ENCODE peak calls at places on chromosomes 3 and 15, in ten cellular contexts. E is stomach, O is transverse colon, B is aorta, K is testis, Y is body of pancreas, Z is suprapubic skin, C is SJSA1, D is pancreas, T is thoracic aorta. I is an unnamed sample. For H3K4me1, the result is how much of the 10 kb centered on the place peaks cover.

GRCh38 chr3:167728176-167728575 is 6.5 kb downstream of the PDCD10 start:
- DNase-seq in K (no peak), B (no peak), C (no peak), T (no peak), Y (no peak), D (no peak), E (no peak), Z (no peak), O (no peak), I (no peak)

GRCh38 chr3:51145811-51146585 is 239.1 kb upstream of the MANF start:
- DNase-seq in O (no peak), E (no peak), D (no peak), T (no peak), B (no peak), Y (no peak), C (no peak), Z (no peak), K (no peak), I (no peak)

GRCh38 chr15:37900286-37901221 is 33.9 kb upstream of the TMCO5A start:
- DNase-seq in E (no peak), B (no peak), Z (no peak), K (no peak), Y (no peak), O (no peak), D (no peak), T (no peak), C (peak), I (no peak)

GRCh38 chr15:69813881-69814280 is 283.8 kb downstream of the TLE3 start:
- DNase-seq in Y (no peak), C (no peak), E (no peak), D (no peak), T (no peak), B (no peak), Z (no peak), O (no peak), K (no peak), I (no peak)

GRCh38 chr3:147407495-147408179 is 1.3 kb upstream of the ZIC4 start:
- DNase-seq in Y (no peak), T (no peak), K (no peak), C (peak), E (no peak), D (no peak), B (no peak), O (no peak), Z (no peak), I (no peak)

GRCh38 chr3:192122832-192123594 is 604.3 kb downstream of the FGF12 start:
- DNase-seq in O (no peak), E (no peak), Z (no peak), D (no peak), K (peak), B (no peak), Y (no peak), T (no peak), C (no peak), I (no peak)

GRCh38 chr3:50515565-50516047 is 12.2 kb upstream of the CACNA2D2 start:
- DNase-seq in Y (no peak), K (no peak), T (no peak), O (peak), C (no peak), E (no peak), D (no peak), Z (no peak), B (peak), I (no peak)

GRCh38 chr15:53833134-53833624 is 73.7 kb upstream of the WDR72 start:
- DNase-seq in D (no peak), K (no peak), T (no peak), O (no peak), C (no peak), B (no peak), E (peak), Z (no peak), Y (no peak), I (no peak)

GRCh38 chr15:43505723-43506122 is 11.7 kb upstream of the MAP1A start:
- DNase-seq in O (no peak), B (no peak), T (no peak), E (no peak), K (no peak), Y (no peak), Z (no peak), D (no peak), C (no peak), I (no peak)

GRCh38 chr3:149186726-149187125 is 34.9 kb downstream of the CP start:
- DNase-seq in K (no peak), Z (no peak), E (no peak), D (no peak), C (no peak), Y (no peak), B (no peak), O (no peak), T (no peak), I (no peak)

GRCh38 chr15:63083046-63083445 is 38.6 kb upstream of the LACTB start:
- DNase-seq in Z (no peak), Y (no peak), C (no peak), B (no peak), E (no peak), K (no peak), O (peak), D (no peak), T (no peak), I (no peak)

GRCh38 chr15:47439870-47440155 is 277.5 kb upstream of the SEMA6D start:
- DNase-seq in D (no peak), C (no peak), O (no peak), T (no peak), B (no peak), Z (no peak), Y (no peak), K (no peak), E (no peak), I (no peak)

GRCh38 chr15:56325186-56325585 is 40.0 kb upstream of the TEX9 start:
- DNase-seq in E (no peak), D (no peak), Y (no peak), Z (no peak), K (no peak), C (no peak), B (no peak), T (no peak), O (no peak), I (no peak)

GRCh38 chr3:46566040-46566631 is at the start of gene LRRC2:
- DNase-seq in O (peak), T (no peak), Y (peak), E (peak), B (no peak), K (peak), Z (peak), D (peak), C (no peak), I (no peak)

GRCh38 chr3:48571938-48572337 is 8.4 kb upstream of the UCN2 start:
- DNase-seq in Z (no peak), K (no peak), E (no peak), O (no peak), B (no peak), D (no peak), T (no peak), Y (no peak), C (no peak), I (no peak)

GRCh38 chr15:43911235-43911661 is 84.4 kb downstream of the WDR76 start:
- DNase-seq in Z (no peak), D (no peak), B (no peak), O (no peak), T (no peak), Y (no peak), C (peak), E (no peak), K (peak), I (no peak)

GRCh38 chr3:125194849-125195601 is 17.5 kb downstream of the SLC12A8 start:
- DNase-seq in T (no peak), O (no peak), D (no peak), Y (no peak), E (no peak), B (no peak), K (no peak), C (peak), Z (no peak), I (no peak)

GRCh38 chr3:4306860-4307259 is 3.7 kb downstream of the SETMAR start:
- DNase-seq in E (no peak), B (no peak), Y (no peak), O (no peak), D (no peak), C (no peak), K (no peak), T (no peak), Z (no peak), I (no peak)

GRCh38 chr3:102722317-102722716 is 287.5 kb downstream of the ZPLD1 start:
- DNase-seq in B (no peak), E (no peak), Y (no peak), K (no peak), T (no peak), Z (no peak), O (no peak), D (no peak), C (no peak), I (no peak)

GRCh38 chr15:88738796-88739195 is 64.4 kb upstream of the ACAN start:
- DNase-seq in T (no peak), K (no peak), Z (no peak), E (no peak), D (no peak), B (no peak), Y (no peak), O (no peak), C (no peak), I (no peak)

GRCh38 chr3:42891042-42891441 is 14.9 kb upstream of the ZNF662 start:
- DNase-seq in C (no peak), D (no peak), E (no peak), K (no peak), Y (no peak), T (no peak), Z (no peak), O (no peak), B (no peak), I (no peak)

GRCh38 chr3:66253790-66254620 is 33.2 kb downstream of the SLC25A26 start:
- DNase-seq in T (no peak), O (no peak), C (no peak), Y (no peak), Z (no peak), B (no peak), K (no peak), E (no peak), D (no peak), I (no peak)

GRCh38 chr3:186021673-186022362 is 84.0 kb upstream of the TRA2B start:
- DNase-seq in B (no peak), K (no peak), O (no peak), Z (peak), E (no peak), C (peak), Y (no peak), D (no peak), T (no peak), I (no peak)

GRCh38 chr3:52023860-52024764 is 28.4 kb upstream of the RPL29 start:
- DNase-seq in B (no peak), Z (no peak), T (no peak), E (no peak), C (no peak), Y (no peak), K (no peak), D (no peak), O (no peak), I (no peak)

GRCh38 chr15:100686725-100687488 is 84.5 kb downstream of the ASB7 start:
- DNase-seq in T (no peak), E (no peak), Y (no peak), K (no peak), D (no peak), O (no peak), C (no peak), Z (no peak), B (no peak), I (no peak)

GRCh38 chr3:150222190-150222548 is 185.9 kb upstream of the TSC22D2 start:
- DNase-seq in T (no peak), O (no peak), C (no peak), Z (no peak), Y (no peak), B (no peak), D (no peak), E (no peak), K (no peak), I (no peak)

GRCh38 chr3:150218236-150218635 is 189.9 kb upstream of the TSC22D2 start:
- DNase-seq in Y (no peak), Z (no peak), D (no peak), O (no peak), T (no peak), E (no peak), B (no peak), C (no peak), K (no peak), I (no peak)

GRCh38 chr3:150218841-150219240 is 189.3 kb upstream of the TSC22D2 start:
- DNase-seq in O (no peak), C (no peak), K (no peak), Z (no peak), D (no peak), T (no peak), B (no peak), E (no peak), Y (no peak), I (no peak)

GRCh38 chr3:150220791-150221190 is 187.3 kb upstream of the TSC22D2 start:
- DNase-seq in Z (no peak), C (no peak), K (no peak), E (no peak), D (no peak), B (no peak), T (no peak), O (no peak), Y (no peak), I (no peak)

DNA sequence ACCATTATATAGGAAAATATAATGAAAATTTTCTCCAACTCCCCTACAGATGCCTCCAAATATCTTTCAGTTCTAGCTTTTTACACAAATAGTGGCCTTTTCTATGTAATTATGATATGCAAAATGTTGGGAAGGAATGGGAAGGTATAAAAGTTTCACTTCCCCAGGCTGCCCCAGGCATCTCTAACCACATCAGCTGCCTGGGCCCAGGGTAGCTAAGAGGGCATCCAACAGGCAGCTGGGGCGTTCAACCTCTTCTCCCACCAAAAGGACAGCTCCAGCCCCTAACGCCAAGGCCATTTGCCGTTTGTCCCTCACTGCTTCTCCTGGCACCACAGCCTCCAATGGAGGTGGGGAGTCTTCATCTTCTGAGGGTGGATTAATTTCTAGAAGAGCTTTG is 188.1 kb upstream of the TSC22D2 start:
- DNase-seq in Y (no peak), Z (no peak), T (no peak), K (no peak), E (no peak), C (no peak), D (no peak), O (no peak), B (no peak), I (no peak)
- H3K27ac ChIP-seq in Y (no peak), Z (no peak), T (no peak), K (no peak), E (no peak), C (no peak), D (no peak), O (no peak), B (no peak), I (no peak)

GRCh38 chr3:88725440-88725839 is 382.0 kb upstream of the EPHA3 start:
- DNase-seq in D (no peak), Y (no peak), Z (no peak), C (no peak), B (no peak), T (no peak), K (no peak), O (no peak), E (no peak), I (no peak)
- H3K4me1 ChIP-seq in D (under half), Y (under half), Z (under half), C (under half), B (under half), T (under half), K (under half), O (under half), E (under half), I (under half)

DNA sequence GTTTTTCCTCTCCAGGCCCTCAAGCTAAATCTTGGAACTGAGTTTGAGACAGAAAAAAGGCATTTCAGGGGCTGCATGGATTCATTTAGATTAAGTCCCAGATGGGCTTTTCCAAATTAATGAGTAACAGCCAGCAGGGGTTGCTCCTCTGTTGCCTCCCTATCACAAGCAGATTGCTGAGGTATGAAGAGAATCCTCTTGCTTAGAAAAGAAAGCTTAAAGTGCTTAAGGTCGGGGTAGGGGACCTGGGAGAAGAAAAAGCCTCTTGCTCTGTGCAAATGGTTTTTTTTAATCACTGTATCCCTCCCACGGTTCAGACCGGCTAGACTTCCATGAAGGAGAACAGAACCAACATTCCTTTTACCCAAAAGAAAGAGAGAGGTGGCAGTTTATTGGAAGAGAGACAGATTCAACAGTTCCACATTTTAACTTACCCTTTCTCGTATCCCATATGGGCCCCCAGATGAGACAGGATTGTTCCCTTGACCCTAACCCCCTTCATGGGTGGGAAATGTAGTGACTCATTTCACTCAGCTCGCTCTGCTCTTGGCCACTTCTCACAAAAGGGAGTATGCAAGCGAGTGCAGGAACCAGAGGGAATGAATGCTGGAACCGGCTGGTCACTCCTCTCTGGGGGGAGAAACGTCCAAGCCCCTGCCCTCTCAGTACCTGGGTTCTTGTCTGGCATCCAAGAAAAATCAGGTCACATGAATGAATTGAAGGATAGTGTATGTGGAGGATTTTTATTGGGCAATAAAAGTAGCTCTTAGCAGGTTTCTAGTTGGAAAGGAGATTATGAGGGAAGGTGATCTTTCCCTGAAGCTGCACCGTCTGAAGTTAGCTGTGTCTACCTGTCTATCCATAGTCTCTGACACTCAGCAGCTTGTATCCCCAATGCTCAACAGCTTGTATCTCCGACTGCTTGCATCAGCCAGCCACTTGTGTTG is 745.2 kb downstream of the SI start:
- DNase-seq in T (no peak), Z (no peak), O (no peak), E (no peak), C (no peak), K (no peak), D (no peak), B (no peak), Y (no peak), I (no peak)
- H3K27ac ChIP-seq in T (no peak), Z (no peak), O (no peak), E (no peak), C (no peak), K (no peak), D (no peak), B (no peak), Y (no peak), I (no peak)

DNA sequence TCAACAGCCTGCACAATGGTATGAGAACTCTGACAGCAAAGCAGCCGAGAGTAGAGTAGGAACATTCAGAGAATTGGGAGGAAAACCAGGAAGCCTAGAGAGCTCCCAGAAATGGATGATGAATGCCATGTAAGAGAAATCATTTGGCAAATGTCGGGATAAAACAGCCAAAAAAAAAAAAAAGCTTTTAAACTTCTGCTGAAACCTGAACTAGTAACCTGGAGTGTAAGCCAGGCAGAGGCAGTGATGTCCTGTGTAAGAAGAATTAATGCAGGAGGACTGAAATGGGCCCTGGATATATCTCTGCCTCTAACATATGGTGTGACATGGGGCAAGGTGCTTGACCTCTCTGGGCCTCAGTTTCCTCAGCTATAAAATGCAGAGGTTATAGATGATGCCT is 25.6 kb downstream of the FSTL1 start:
- DNase-seq in D (no peak), B (no peak), K (no peak), E (no peak), Z (peak), Y (no peak), O (no peak), T (no peak), C (no peak), I (no peak)
- H3K4me1 ChIP-seq in D (under half), B (under half), K (under half), E (half or more), Z (half or more), Y (under half), O (under half), T (half or more), C (half or more), I (under half)

GRCh38 chr3:158455406-158455805 is 115.6 kb upstream of the MLF1 start:
- DNase-seq in T (no peak), B (no peak), D (no peak), Z (no peak), K (no peak), O (no peak), C (no peak), E (no peak), Y (no peak), I (no peak)
- H3K27ac ChIP-seq in T (no peak), B (no peak), D (no peak), Z (no peak), K (no peak), O (no peak), C (no peak), E (no peak), Y (no peak), I (no peak)

GRCh38 chr3:112498916-112499315 is 356 bp downstream of the BTLA start:
- DNase-seq in B (no peak), Z (no peak), E (no peak), K (no peak), T (no peak), O (no peak), C (no peak), Y (no peak), D (no peak), I (no peak)

GRCh38 chr3:112499328-112499727 is at the start of gene BTLA:
- DNase-seq in C (no peak), K (no peak), B (no peak), Z (no peak), D (no peak), Y (no peak), T (no peak), E (no peak), O (no peak), I (no peak)

GRCh38 chr3:112500621-112501020 is 1.3 kb upstream of the BTLA start:
- DNase-seq in T (no peak), C (no peak), B (no peak), O (no peak), E (no peak), D (no peak), Z (no peak), Y (no peak), K (no peak), I (no peak)

GRCh38 chr3:112497897-112498548 is 1.2 kb downstream of the BTLA start:
- DNase-seq in O (no peak), K (no peak), Y (no peak), T (no peak), E (no peak), Z (no peak), C (no peak), B (no peak), D (no peak), I (no peak)

DNA sequence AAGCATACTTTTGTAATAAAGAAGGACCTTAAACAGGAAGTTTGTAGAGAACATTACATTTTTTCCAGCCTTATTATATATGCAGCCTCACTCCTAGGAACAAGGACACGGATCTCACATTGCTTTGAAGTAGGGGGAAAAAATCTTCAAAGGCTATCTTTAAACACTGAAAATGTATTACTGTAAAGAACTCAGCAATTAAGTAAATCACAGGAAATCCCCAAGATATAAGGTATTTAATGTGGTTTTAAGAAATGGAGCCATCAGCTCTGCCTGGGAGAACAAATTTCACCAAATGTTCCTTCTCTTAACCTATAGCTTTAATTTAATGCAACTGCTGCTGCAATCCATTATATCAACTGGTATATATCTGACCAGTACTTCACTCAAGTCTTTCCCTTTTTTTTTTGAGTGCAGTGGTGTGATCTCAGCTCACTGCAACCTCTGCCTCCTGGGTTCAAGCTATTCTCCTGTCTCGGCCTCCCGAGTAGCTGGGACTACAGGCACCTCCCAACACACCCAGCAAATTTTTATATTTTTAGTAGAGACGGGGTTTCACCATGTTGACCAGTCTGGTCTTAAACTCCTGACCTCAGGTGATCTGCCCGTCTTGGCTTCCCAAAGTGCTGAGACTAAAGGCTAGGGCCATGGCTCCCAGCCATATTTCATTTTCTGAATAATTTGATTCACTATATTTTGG is 2.8 kb downstream of the BTLA start:
- DNase-seq in K (no peak), D (no peak), T (no peak), Z (no peak), O (no peak), B (no peak), E (no peak), Y (no peak), C (no peak), I (no peak)
- H3K4me1 ChIP-seq in K (under half), D (under half), T (under half), Z (under half), O (under half), B (under half), E (under half), Y (under half), C (under half), I (under half)

I was measured in effector memory CD4-positive, alpha-beta T cell.